ENCODE peak calls at places on chromosomes 7 and 10, in five cellular contexts. D is IMR-90, U is body of pancreas, N is breast epithelium, Y is GM12892. G is an unnamed sample.

GRCh38 chr10:104767745-104768144 is 126.7 kb downstream of the SORCS3 start:
- DNase-seq in N (no peak), D (no peak), U (no peak), Y (no peak), G (no peak)

GRCh38 chr7:87475359-87476178 is at the start of gene ABCB4:
- DNase-seq in U (no peak), D (no peak), Y (peak; percentile 25), N (no peak), G (no peak)

GRCh38 chr10:58806970-58807630 is 294.4 kb downstream of the BICC1 start:
- DNase-seq in D (no peak), Y (no peak), N (no peak), U (no peak), G (no peak)

GRCh38 chr10:78212134-78212785 is 178.6 kb downstream of the RPS24 start:
- DNase-seq in N (no peak), Y (no peak), U (no peak), D (no peak), G (peak; percentile 56)

GRCh38 chr10:77906863-77907861 is 19.4 kb downstream of the DLG5 start:
- DNase-seq in N (no peak), Y (no peak), D (no peak), U (no peak), G (no peak)

GRCh38 chr10:3790272-3790671 is 5.3 kb upstream of the KLF6 start:
- DNase-seq in U (no peak), N (no peak), D (no peak), Y (no peak), G (no peak)

GRCh38 chr10:113385021-113385975 is 167.6 kb upstream of the HABP2 start:
- DNase-seq in Y (no peak), D (peak; percentile 85), N (peak; percentile 79), U (peak; percentile 78), G (no peak)

GRCh38 chr7:3367271-3367670 is 66.2 kb downstream of the SDK1 start:
- DNase-seq in D (no peak), Y (no peak), U (no peak), N (no peak), G (no peak)

GRCh38 chr7:155995183-155995612 is 182.9 kb upstream of the SHH start:
- DNase-seq in D (no peak), N (peak; percentile 20), U (no peak), Y (no peak), G (no peak)

GRCh38 chr7:27201231-27202017 is 1.5 kb upstream of the HOXA13 start:
- DNase-seq in D (no peak), N (no peak), Y (no peak), U (peak; percentile 8), G (no peak)

GRCh38 chr10:5945561-5946418 is 31.6 kb downstream of the IL15RA start:
- DNase-seq in N (no peak), Y (no peak), U (no peak), D (peak; percentile 97), G (peak; percentile 79)

GRCh38 chr7:81484266-81484665 is 285.6 kb downstream of the HGF start:
- DNase-seq in N (no peak), D (peak; percentile 86), Y (no peak), U (no peak), G (no peak)

GRCh38 chr10:51960494-51960895 is 261.1 kb upstream of the CSTF2T start:
- DNase-seq in N (no peak), Y (no peak), D (peak; percentile 76), U (no peak), G (no peak)

GRCh38 chr10:91380873-91381561 is 29.1 kb upstream of the HECTD2 start:
- DNase-seq in N (no peak), D (no peak), U (no peak), Y (no peak), G (peak; percentile 6)

GRCh38 chr10:1545524-1545923 is 191.8 kb downstream of the ADARB2 start:
- DNase-seq in U (no peak), N (peak; percentile 12), D (no peak), Y (no peak), G (no peak)

GRCh38 chr10:3401491-3401938 is 228.9 kb upstream of the PITRM1 start:
- DNase-seq in Y (no peak), D (peak; percentile 75), U (no peak), N (no peak), G (no peak)

GRCh38 chr7:75611557-75612178 is 119.5 kb downstream of the SPDYE5 start:
- DNase-seq in Y (no peak), N (peak; percentile 87), U (peak; percentile 73), D (no peak), G (peak; percentile 84)
- TF ChIP-seq POLR2A in Y (no peak), N (no peak), U (peak; percentile 40), D (no peak), G (peak; percentile 39)

GRCh38 chr7:73570977-73571376 is 7.4 kb downstream of the TBL2 start:
- DNase-seq in N (no peak), Y (no peak), D (no peak), U (no peak), G (no peak)

GRCh38 chr7:73570521-73570920 is 7.9 kb downstream of the TBL2 start:
- DNase-seq in Y (no peak), D (no peak), N (no peak), U (no peak), G (peak; percentile 73)

GRCh38 chr7:73572767-73573186 is 5.6 kb downstream of the TBL2 start:
- DNase-seq in D (no peak), Y (no peak), U (no peak), N (no peak), G (no peak)

GRCh38 chr7:73573791-73574190 is 4.6 kb downstream of the TBL2 start:
- DNase-seq in Y (no peak), N (no peak), D (no peak), U (no peak), G (peak; percentile 50)

DNA sequence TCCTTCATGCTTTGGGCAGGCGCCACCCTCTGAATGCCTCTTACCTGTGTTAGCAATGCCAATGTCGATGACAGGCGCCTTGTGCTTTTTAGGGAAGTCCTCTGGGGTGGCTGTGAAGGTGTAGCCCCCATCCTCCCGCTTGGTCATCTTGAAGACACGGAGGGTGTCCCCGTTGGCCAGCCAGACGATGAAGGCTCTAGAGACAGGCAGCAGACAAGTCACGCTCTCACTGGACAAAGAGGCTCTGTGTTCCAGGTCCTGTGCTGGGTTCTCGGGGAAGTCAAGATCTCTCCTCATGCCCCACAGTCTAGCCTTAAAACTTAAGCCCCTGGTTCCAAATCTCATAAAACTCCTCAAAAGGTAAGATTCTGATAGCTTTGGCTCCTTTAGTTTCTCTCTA is 5.1 kb downstream of the TBL2 start:
- DNase-seq in U (no peak), Y (no peak), N (no peak), D (no peak), G (no peak)
- TF ChIP-seq POLR2A in U (no peak), Y (no peak), N (no peak), D (no peak), G (no peak)

GRCh38 chr7:102973096-102973802 is 60.4 kb downstream of the LRRC17 start:
- DNase-seq in Y (no peak), N (no peak), D (no peak), U (no peak), G (peak; percentile 45)
- TF ChIP-seq POLR2A in Y (no peak), N (no peak), D (no peak), U (no peak), G (no peak)

GRCh38 chr7:133642907-133643306 is 390.0 kb downstream of the EXOC4 start:
- DNase-seq in D (no peak), U (no peak), Y (no peak), N (no peak), G (no peak)
- TF ChIP-seq POLR2A in D (no peak), U (no peak), Y (no peak), N (no peak), G (no peak)

DNA sequence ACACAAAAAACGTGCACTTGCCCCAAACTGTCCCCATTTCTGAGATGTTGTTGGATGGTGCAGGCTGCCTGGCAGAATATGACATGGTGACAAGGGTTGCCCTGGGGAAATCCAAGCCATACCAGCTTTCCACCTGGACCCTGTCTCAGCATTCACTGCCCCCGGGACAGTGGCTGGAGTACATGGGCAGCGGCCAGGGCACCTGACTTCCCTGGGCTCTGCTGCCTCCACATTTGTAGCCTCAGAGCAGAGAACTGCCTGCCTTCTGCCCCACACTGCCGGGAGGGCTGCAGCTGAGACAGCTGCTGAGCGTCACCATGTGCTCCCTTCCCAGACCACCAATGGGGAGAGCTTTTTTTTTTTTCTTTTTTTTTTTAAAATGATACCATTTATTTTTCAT is 222.9 kb upstream of the ZNF32 start:
- DNase-seq in D (no peak), Y (no peak), N (no peak), U (no peak), G (no peak)
- TF ChIP-seq POLR2A in D (no peak), Y (no peak), N (no peak), U (no peak), G (no peak)

DNA sequence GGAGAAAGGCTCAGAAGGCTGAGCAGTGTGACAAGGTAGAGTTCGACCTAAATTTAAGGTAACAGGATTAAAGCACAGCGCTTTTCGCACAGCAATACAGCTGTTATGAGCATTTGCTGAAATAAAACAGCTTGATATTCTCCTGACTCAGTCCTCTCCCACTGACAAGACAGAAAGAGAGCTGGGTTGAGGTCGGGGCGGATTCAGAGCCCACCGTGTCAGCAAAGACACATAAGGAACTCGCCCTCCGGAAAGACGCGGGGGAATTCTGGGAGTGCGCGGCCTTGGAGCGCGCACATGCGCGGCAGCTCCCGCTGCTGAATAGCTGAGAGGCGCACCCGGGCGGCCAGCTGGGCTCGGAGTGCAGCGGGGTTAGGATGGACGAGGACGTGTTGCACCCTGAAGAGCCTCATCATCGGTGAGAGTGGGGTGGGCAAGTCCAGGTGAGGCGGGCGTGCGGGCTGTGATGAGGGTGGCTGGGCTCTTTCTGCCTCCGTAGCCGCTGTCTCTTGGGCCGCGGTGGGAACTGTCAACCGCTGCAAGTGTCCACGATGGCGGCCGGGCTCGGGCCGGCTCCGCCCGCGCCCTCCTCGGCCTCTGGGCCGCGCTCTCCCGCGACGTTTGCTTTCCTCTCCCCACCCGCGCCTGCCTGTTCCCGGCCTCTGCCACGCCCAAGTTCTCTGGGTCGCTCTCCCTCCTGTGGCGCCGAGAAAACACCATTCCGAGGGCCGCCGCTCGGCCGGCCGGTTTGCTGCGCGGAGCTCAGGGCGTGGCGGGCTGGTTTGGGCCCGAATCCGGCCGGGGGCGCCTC is 120.6 kb downstream of the LYZL1 start:
- DNase-seq in D (peak; percentile 61), Y (peak; percentile 29), U (peak; percentile 78), N (peak; percentile 74), G (peak; percentile 94)
- TF ChIP-seq POLR2A in D (peak; percentile 76), Y (peak; percentile 45), U (peak; percentile 89), N (peak; percentile 41), G (no peak)

GRCh38 chr10:34063592-34063991 is 729.1 kb upstream of the NRP1 start:
- DNase-seq in N (no peak), Y (no peak), D (no peak), U (no peak), G (no peak)
- TF ChIP-seq POLR2A in N (no peak), Y (no peak), D (no peak), U (no peak), G (no peak)

DNA sequence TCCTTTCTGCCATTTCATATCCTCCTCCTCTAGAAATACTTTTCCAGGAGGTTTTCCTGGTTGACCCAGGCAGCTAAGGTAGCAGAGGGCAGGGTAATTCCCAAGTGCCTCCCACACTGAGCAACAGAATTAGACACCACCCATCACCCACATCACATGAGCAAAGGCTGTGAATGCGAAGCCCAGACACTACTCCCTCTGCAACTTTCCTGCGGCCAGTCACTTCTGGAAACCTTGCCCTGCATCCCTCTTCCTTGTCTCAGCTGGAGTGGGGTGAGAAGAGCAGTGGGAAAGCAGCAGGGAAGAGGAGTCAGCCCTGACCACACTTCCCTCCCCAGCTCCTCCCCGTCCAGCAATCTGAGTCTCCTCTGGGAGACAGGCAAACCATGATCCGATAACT is 15.2 kb downstream of the TMEM176B start:
- DNase-seq in D (no peak), Y (no peak), U (no peak), N (no peak), G (no peak)
- TF ChIP-seq POLR2A in D (no peak), Y (no peak), U (no peak), N (no peak), G (no peak)

G was measured in upper lobe of left lung.